ENCODE peak calls at places on chromosomes 3 and 15, in seven cellular contexts. J is lung; E is CD8-positive, alpha-beta T cell; A is bronchial epithelial cell; U is A549; H is stomach; L is mesothelial cell of epicardium. M is an unnamed sample.

GRCh38 chr3:15361494-15362214 is 29.3 kb upstream of the SH3BP5 start:
- DNase-seq in J (no peak), E (no peak), A (peak; percentile 82), U (no peak), H (no peak), L (no peak), M (no peak)

GRCh38 chr15:75646944-75647364 is 758 bp upstream of the SNX33 start:
- DNase-seq in J (no peak), E (no peak), A (no peak), U (no peak), H (peak; percentile 63), L (peak; percentile 57), M (no peak)

GRCh38 chr3:181629029-181629428 is 82.7 kb upstream of the SOX2 start:
- DNase-seq in J (no peak), E (no peak), A (peak; percentile 94), U (no peak), H (no peak), L (no peak), M (no peak)

GRCh38 chr15:38028869-38029268 is 94.4 kb downstream of the TMCO5A start:
- DNase-seq in J (no peak), E (no peak), A (no peak), U (no peak), H (no peak), L (no peak), M (no peak)

GRCh38 chr3:55518451-55518850 is 31.3 kb upstream of the WNT5A start:
- DNase-seq in J (no peak), E (no peak), A (peak; percentile 43), U (no peak), H (no peak), L (no peak), M (no peak)

GRCh38 chr3:10196389-10197052 is 31.8 kb downstream of the IRAK2 start:
- DNase-seq in J (no peak), E (no peak), A (peak; percentile 72), U (no peak), H (no peak), L (no peak), M (no peak)

GRCh38 chr15:68642491-68642845 is 63.7 kb downstream of the CORO2B start:
- DNase-seq in J (no peak), E (no peak), A (no peak), U (no peak), H (no peak), L (peak; percentile 11), M (no peak)

GRCh38 chr15:38535451-38536200 is 29.0 kb downstream of the RASGRP1 start:
- DNase-seq in J (no peak), E (no peak), A (no peak), U (no peak), H (no peak), L (no peak), M (no peak)

GRCh38 chr15:79218588-79219200 is 63.8 kb upstream of the ANKRD34C start:
- DNase-seq in J (no peak), E (no peak), A (peak; percentile 8), U (peak; percentile 40), H (no peak), L (no peak), M (no peak)

GRCh38 chr15:65979316-65979715 is 110.0 kb downstream of the RAB11A start:
- DNase-seq in J (no peak), E (no peak), A (peak; percentile 69), U (no peak), H (no peak), L (no peak), M (no peak)

DNA sequence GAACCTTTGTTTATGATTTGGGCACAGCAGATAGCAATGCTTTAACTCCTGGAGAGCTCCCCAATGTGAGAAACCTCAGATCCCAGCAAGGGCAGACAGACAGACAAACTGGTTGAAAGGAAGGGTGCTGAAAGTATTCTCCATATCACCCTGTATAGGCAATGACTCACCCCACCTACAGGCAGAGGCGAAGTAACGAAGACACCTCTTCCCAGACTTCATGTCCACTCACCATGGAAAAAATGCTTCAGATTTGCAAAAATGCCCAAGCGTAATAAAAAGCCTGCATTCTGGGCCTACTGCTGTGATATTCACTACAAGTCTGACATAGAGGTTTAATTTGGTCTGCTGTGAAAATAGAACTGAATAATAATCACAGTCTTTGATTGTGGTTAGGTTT is 50.5 kb downstream of the THBS1 start:
- DNase-seq in J (no peak), E (no peak), A (peak; percentile 89), U (no peak), H (no peak), L (no peak), M (no peak)
- TF ChIP-seq CTCF in J (no peak), E (no peak), A (peak; percentile 14), U (no peak), H (no peak), L (no peak), M (no peak)

GRCh38 chr3:11271986-11272904 is at the start of gene ATG7:
- DNase-seq in J (peak; percentile 95), E (peak; percentile 97), A (peak; percentile 88), U (peak; percentile 95), H (peak; percentile 99), L (peak; percentile 98), M (peak; percentile 87)
- TF ChIP-seq CTCF in J (no peak), E (no peak), A (no peak), U (no peak), H (no peak), L (no peak), M (no peak)

GRCh38 chr3:128945041-128945877 is 48.6 kb downstream of the CFAP92 start:
- DNase-seq in J (no peak), E (no peak), A (no peak), U (no peak), H (no peak), L (peak; percentile 33), M (no peak)

GRCh38 chr3:128945878-128946175 is 48.0 kb downstream of the CFAP92 start:
- DNase-seq in J (no peak), E (no peak), A (no peak), U (no peak), H (no peak), L (peak; percentile 3), M (no peak)

GRCh38 chr3:128949158-128949557 is 44.7 kb downstream of the CFAP92 start:
- DNase-seq in J (no peak), E (no peak), A (no peak), U (no peak), H (no peak), L (peak; percentile 3), M (no peak)

GRCh38 chr3:128946411-128946810 is 47.5 kb downstream of the CFAP92 start:
- DNase-seq in J (no peak), E (no peak), A (no peak), U (no peak), H (no peak), L (peak; percentile 9), M (no peak)

DNA sequence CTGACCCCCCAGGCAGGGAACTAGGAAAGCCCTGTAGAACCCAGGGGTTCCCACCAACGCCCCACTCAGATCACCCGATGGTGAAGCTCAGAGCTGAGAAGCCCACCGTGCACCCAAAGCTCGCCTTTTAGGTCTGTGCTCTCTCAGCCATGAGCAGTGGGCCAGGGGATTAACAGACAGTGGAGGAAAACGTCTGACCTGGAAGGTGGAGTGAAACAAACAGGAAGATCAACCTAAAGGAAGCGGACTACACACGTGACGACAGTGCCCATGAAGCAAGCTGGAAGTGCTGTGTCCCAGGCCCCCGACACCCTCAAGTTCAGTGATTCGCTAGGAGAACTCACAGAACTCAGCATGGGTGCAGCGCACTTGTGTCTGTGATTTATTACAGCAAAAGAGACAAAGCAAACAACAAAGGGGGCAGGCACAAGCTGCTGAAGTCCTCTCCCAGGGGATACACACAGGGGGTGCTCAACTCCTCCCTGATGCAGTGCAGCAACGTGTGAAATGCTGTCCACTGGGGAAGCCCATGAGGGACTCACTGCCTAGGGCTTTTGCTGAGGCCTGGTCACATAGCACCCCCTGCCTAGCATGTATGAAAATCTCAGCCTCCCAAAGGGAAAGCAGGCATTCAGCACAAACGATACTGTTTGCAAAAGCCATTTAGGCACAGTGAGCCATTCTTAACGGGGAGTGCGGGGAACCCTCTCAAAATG is 43.5 kb downstream of the CFAP92 start:
- DNase-seq in J (no peak), E (no peak), A (peak; percentile 22), U (peak; percentile 15), H (no peak), L (peak; percentile 30), M (peak; percentile 45)
- TF ChIP-seq CTCF in J (no peak), E (no peak), A (no peak), U (no peak), H (no peak), L (no peak), M (peak; percentile 44)

GRCh38 chr3:170418422-170419300 is at the start of gene CLDN11:
- DNase-seq in J (peak; percentile 27), E (no peak), A (no peak), U (no peak), H (no peak), L (peak; percentile 51), M (peak; percentile 95)
- TF ChIP-seq CTCF in J (no peak), E (no peak), A (no peak), U (no peak), H (peak; percentile 5), L (no peak), M (no peak)

GRCh38 chr3:99624536-99625236 is 13.7 kb upstream of the COL8A1 start:
- DNase-seq in J (no peak), E (no peak), A (no peak), U (no peak), H (no peak), L (no peak), M (no peak)
- TF ChIP-seq CTCF in J (no peak), E (no peak), A (no peak), U (no peak), H (no peak), L (no peak), M (no peak)

DNA sequence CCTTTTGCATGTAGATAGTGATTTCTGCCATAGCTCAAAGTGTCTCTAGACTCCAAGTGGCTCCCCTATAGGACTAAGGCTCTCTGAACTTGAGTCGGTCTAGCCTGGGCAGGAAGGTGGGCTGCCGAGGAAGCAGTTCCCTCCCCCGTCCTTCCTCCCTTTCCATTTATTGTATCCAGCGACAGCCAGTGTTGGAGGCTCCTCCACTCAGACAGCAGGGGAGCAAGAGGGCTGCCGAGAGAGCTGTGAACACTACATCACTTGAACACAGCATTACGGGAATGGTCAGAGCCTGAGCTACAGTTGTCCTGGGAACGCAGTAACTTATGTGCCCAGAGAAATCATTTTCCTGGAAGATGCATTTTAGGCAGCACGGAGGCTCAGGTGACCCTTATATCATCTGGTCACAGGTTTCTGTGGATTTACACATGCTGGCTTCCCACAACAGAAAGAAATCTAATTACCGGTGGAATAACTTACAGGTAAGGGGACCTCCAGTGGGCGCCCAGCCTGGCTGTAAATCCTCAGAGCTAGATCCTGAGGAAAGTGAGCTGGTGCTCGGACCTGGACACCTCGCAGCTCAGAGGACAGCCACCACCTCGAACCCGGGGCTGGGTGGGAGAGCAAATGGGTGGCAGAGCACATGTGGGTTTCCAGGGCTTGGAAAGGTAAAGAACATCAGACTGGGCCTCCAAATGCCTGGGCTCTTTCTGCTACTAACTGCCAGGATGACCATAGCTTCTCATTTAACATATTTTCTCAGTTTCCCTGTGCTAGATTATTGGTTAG is 197.1 kb downstream of the UACA start:
- DNase-seq in J (no peak), E (no peak), A (no peak), U (no peak), H (no peak), L (peak; percentile 38), M (no peak)
- TF ChIP-seq CTCF in J (no peak), E (no peak), A (no peak), U (no peak), H (no peak), L (no peak), M (no peak)